ENCODE peak calls at places on chromosomes 1 and 21, in seven cellular contexts. U, T, Z, A, E, N and B are unnamed samples. For H3K4me1, the result is how much of the 10 kb centered on the place peaks cover.

GRCh38 chr1:58699011-58699762 is 675 bp downstream of the MYSM1 start:
- DNase-seq in Z (no peak), N (no peak), E (peak), T (no peak), A (no peak), U (no peak), B (no peak)

GRCh38 chr1:232012773-232013386 is 386.3 kb downstream of the DISC1 start:
- DNase-seq in Z (no peak), U (no peak), N (no peak), T (no peak), A (no peak), E (peak), B (no peak)

GRCh38 chr21:35853321-35853922 is 206.9 kb downstream of the SETD4 start:
- DNase-seq in N (no peak), T (no peak), Z (no peak), A (no peak), U (no peak), E (no peak), B (no peak)

GRCh38 chr1:161117681-161118581 is at the start of the genes NIT1 and PFDN2:
- DNase-seq in Z (peak), E (peak), N (peak), A (peak), U (peak), T (peak), B (peak)

GRCh38 chr1:101436100-101436511 is 199.3 kb downstream of the S1PR1 start:
- DNase-seq in U (peak), A (no peak), E (no peak), T (no peak), Z (no peak), N (no peak), B (no peak)

GRCh38 chr1:21254335-21254951 is 35.8 kb downstream of the ECE1 start:
- DNase-seq in E (no peak), T (no peak), Z (no peak), U (no peak), A (no peak), N (no peak), B (no peak)

GRCh38 chr1:68128157-68128556 is 77.7 kb upstream of the DIRAS3 start:
- DNase-seq in Z (no peak), N (no peak), A (no peak), U (no peak), T (no peak), E (peak), B (no peak)

GRCh38 chr1:162722036-162722435 is 68.5 kb upstream of the HSD17B7 start:
- DNase-seq in N (no peak), E (no peak), A (no peak), T (no peak), U (no peak), Z (no peak), B (no peak)

DNA sequence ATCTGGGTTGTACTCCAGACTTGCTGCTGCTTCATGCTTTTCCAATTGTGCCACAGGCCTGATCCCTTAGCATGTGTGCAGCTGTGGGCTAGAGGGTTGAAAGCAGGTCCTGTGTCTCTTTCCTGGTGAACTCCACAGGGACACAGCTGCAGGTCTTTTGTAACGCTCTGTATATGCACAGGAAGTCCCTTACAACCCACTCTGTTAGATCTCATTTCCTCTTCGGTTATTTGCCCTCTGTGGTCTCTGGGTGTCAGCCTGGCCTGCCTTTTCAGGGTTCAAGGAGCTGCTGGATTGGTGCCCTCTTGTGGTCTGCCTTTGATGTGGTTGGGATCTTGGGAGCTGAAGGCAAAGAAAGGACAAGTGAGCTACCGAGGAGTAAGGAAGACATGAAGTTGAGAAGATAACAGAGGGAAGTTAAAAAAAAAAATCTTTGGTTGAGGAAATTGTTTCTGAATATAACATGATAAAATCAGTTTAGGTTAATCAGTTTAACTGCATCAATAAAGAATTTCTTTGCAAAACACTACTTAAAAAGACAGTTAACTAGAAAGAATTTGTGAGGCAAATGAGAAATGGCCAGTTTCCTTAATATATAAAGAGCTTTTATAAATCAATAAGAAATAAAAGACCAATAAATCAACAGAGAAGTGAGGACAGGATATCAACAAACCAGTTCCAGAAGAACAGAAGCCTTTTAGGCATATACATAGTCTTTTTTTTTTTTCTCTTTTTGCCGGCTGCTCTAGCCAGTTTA is 44.1 kb downstream of the UCK2 start:
- DNase-seq in Z (no peak), N (no peak), U (peak), A (no peak), T (no peak), E (peak), B (no peak)
- H3K4me1 ChIP-seq in Z (under half), N (under half), U (under half), A (under half), T (under half), E (under half), B (under half)

DNA sequence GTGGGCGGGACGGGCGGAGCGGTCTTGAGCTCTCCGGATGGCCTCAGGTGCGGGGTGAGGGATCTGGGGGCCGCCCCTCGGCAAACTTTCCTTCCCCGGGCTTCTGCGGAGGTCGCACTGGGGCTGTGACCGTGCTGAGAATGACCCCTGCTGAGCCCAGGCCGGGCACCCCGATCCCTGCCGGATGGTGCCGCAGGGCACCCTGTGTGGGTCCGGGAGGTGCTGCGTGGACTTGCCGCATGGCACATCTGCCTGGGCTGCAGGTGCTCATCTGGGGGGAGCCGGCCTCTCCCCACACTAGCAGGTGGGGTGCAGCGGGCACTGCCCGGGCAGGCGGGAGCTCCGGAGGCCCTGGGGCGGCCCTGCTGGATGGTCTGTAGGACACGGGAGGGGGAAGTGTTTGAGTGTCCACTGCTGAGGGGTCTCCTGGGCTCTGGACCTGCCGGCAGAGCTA is 31.8 kb upstream of the PEX10 start:
- DNase-seq in N (no peak), E (no peak), A (no peak), U (no peak), Z (no peak), T (no peak), B (no peak)
- H3K4me1 ChIP-seq in N (under half), E (under half), A (under half), U (under half), Z (under half), T (under half), B (under half)

DNA sequence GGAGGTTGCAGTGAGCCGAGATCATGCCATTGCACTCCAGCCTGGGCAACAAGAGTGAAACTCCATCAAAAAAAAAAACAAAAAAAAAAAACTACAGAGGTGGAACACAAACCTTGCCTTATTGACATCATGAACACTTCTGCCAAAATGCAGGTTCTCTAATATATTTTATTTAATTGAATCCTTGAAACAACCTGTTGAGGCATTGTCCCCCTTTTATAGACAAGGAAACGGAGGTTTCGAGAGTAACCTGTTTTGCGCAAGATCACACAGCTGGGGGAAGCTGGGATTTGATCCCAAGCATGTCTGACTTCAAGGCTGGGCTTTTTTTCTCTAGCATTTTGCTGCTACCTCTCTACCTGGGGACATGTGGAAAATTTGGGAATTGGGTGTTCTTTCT is 2.8 kb downstream of the SZRD1 start:
- DNase-seq in T (no peak), U (no peak), A (no peak), Z (no peak), E (no peak), N (no peak), B (no peak)
- H3K4me1 ChIP-seq in T (under half), U (under half), A (under half), Z (half or more), E (under half), N (under half), B (under half)

GRCh38 chr1:10691740-10692125 is 104.7 kb downstream of the CASZ1 start:
- DNase-seq in U (no peak), E (no peak), A (no peak), T (no peak), Z (no peak), N (peak), B (no peak)
- H3K4me1 ChIP-seq in U (under half), E (under half), A (under half), T (under half), Z (half or more), N (under half), B (under half)

DNA sequence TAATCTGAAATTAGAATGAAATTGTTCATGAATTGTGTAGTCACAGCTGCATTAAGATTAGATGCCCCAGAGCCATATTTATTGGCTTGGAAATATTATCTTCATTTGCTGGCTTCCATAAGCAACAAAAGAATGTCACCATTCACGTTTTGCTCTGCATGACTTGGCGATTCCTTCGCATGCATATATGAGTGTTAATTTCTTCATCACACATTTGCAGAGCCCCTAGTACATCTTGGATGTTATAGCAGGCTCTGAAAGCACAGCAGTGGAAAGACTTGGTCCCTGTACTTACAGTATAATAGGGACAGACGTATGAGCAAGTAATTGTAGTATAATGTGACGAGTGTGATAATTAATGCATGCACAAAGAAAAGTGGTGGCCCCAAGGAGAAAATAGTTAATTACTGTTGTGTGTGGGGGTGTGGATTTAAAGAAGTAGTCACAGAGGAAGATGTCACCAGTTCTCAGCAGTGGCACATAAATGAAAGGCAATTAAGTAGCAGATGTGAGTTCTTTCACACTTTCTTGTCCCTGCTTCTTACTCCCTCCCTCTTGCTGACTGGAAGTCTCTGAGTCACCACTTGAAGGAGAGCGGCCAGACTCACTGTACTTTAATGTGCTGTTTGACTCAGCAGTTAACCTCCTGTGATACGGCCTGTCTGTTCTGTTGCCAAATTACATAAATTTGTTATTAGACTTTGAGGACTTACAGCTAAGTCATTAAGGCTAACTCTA is 21.0 kb downstream of the S100A10 start:
- DNase-seq in T (peak), E (peak), A (no peak), N (no peak), U (no peak), Z (no peak), B (peak)
- H3K4me1 ChIP-seq in T (half or more), E (under half), A (under half), N (under half), U (under half), Z (half or more), B (under half)

GRCh38 chr1:206829875-206830274 is 35.5 kb upstream of the IL20 start:
- DNase-seq in A (no peak), T (no peak), U (peak), Z (no peak), N (no peak), E (no peak), B (no peak)
- H3K4me1 ChIP-seq in A (under half), T (under half), U (under half), Z (under half), N (under half), E (under half), B (under half)

GRCh38 chr1:216461466-216461865 is 38.2 kb upstream of the USH2A start:
- DNase-seq in E (no peak), A (no peak), T (no peak), Z (no peak), N (no peak), U (no peak), B (no peak)
- H3K4me1 ChIP-seq in E (under half), A (under half), T (half or more), Z (under half), N (under half), U (under half), B (half or more)